ENCODE peak calls at places on chromosome 20, in four cellular contexts. U is mesendoderm, Z is H9, C is trophoblast cell. O is an unnamed sample.

GRCh38 chr20:57857969-57858368 is 148.2 kb upstream of the PMEPA1 start:
- DNase-seq in C (peak), Z (no peak), U (no peak), O (no peak)

GRCh38 chr20:33791959-33792597 is 19.1 kb upstream of the CHMP4B start:
- DNase-seq in Z (peak), C (peak), U (peak), O (peak)

GRCh38 chr20:18391686-18392085 is 75.1 kb downstream of the DZANK1 start:
- DNase-seq in C (no peak), Z (no peak), U (peak), O (no peak)

GRCh38 chr20:18719426-18719825 is 94.2 kb upstream of the SCP2D1 start:
- DNase-seq in U (no peak), C (no peak), Z (no peak), O (peak)

GRCh38 chr20:45358282-45359068 is 4.5 kb upstream of the SYS1 start:
- DNase-seq in C (peak), Z (no peak), U (no peak), O (peak)

GRCh38 chr20:48821261-48821910 is 6.4 kb downstream of the PREX1 start:
- DNase-seq in C (no peak), U (no peak), Z (no peak), O (no peak)

GRCh38 chr20:45008521-45009049 is 42.3 kb downstream of the STK4 start:
- DNase-seq in U (no peak), C (no peak), Z (no peak), O (no peak)

GRCh38 chr20:45969712-45970634 is 2.0 kb downstream of the ZNF335 start:
- DNase-seq in Z (peak), C (peak), U (peak), O (peak)

GRCh38 chr20:19885981-19886665 is 128.1 kb downstream of the RIN2 start:
- DNase-seq in C (peak), U (peak), Z (peak), O (peak)

GRCh38 chr20:62027116-62027515 is 38.6 kb downstream of the TAF4 start:
- DNase-seq in C (no peak), Z (no peak), U (no peak), O (no peak)

DNA sequence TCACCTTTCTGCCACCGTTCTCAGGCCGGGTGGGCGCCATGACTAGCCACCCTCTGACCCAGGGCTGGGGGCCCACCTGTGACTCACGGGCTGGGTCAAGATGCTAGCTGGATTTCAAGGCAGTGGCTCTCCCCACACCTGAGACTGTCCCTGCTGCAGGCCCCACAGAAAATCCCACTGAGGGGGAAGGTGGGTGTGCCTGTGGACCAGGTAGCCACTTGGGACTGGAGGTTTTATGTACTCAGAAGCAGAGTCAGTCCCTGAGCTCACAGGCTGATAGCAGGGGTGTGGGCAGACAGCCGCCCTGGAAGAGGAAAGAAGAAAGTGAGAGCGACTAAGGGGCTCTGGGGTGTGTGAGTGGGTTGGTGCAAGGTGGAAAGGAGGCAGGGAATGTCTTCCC is 23.8 kb upstream of the MYT1 start:
- DNase-seq in Z (no peak), C (no peak), U (no peak), O (no peak)
- H2BK5ac ChIP-seq in Z (no peak), C (no peak), U (no peak), O (no peak)

DNA sequence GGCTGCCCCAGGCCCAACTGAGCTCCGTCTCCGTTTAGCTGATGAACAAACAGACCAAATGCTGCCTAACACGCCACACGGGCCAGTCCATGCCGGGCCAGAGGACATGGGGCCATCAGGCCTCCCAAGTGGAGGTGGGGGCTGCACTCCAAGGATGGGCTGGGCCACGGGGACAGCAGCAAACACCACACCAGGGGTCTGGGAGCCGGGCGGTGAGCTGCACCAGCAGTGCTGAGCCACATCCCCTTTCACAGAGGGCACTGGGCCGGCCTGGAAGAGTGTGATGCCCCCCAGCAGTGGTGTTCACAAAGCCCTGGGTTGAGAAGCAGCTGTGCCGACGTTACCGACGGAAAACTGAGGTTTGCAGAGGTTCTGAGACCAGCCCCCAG is 2.7 kb downstream of the KCNQ2 start:
- DNase-seq in Z (no peak), C (no peak), U (no peak), O (no peak)
- H2BK5ac ChIP-seq in Z (no peak), C (no peak), U (no peak), O (no peak)

DNA sequence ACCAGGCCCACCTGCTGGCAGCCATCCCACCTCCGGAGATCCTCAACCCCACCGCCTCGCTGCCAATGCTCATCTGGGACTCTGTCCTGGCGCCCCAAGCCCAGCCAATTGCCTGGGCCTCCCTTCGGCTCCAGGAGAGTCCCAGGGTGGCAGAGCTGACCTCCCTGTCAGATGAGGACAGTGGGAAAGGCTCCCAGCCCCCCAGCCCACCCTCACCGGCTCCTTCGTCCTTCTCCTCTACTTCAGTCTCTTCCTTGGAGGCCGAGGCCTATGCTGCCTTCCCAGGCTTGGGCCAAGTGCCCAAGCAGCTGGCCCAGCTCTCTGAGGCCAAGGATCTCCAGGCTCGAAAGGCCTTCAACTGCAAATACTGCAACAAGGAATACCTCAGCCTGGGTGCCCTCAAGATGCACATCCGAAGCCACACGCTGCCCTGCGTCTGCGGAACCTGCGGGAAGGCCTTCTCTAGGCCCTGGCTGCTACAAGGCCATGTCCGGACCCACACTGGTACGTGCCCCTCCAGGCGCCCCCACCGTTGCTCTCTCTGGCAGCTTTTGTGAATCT is 1.1 kb downstream of the SNAI1 start:
- DNase-seq in C (peak), U (peak), Z (no peak), O (peak)
- H2BK5ac ChIP-seq in C (peak), U (no peak), Z (no peak), O (no peak)

GRCh38 chr20:4135385-4136077 is 120.2 kb upstream of the RNF24 start:
- DNase-seq in U (peak), C (peak), Z (peak), O (peak)

GRCh38 chr20:4132956-4133355 is 117.6 kb upstream of the RNF24 start:
- DNase-seq in U (no peak), Z (no peak), C (no peak), O (no peak)

GRCh38 chr20:4134355-4134834 is 119.0 kb upstream of the RNF24 start:
- DNase-seq in U (no peak), C (no peak), Z (no peak), O (peak)

GRCh38 chr20:4136078-4136966 is 121.0 kb upstream of the RNF24 start:
- DNase-seq in C (no peak), Z (no peak), U (peak), O (peak)

DNA sequence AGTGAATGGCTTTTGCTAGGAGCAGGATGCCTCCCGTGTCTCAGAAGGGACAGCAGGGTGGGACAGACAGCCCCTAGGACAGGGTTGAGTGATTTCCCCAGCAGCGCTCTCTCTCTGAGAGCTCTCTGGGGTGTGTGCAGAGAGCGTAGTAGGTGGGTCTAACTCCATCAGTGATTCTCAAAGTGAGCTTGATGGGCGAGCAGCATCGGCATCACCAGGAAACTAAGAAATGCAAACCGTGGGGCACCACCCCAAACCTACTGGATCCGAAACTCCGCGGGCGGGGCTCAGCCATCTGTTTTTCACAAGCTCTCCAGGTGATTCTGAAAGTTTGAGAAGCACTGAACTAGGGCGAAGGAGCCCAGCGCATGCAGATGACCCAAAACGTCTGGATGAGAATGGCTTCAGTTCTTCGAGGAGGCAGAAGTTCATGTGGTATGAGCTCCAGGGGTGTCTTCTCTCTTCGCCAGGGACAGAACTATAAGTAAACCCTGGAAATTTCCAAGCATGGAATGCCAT is 119.6 kb upstream of the RNF24 start:
- DNase-seq in Z (no peak), C (no peak), U (no peak), O (no peak)
- H2BK5ac ChIP-seq in Z (no peak), C (no peak), U (peak), O (peak)

DNA sequence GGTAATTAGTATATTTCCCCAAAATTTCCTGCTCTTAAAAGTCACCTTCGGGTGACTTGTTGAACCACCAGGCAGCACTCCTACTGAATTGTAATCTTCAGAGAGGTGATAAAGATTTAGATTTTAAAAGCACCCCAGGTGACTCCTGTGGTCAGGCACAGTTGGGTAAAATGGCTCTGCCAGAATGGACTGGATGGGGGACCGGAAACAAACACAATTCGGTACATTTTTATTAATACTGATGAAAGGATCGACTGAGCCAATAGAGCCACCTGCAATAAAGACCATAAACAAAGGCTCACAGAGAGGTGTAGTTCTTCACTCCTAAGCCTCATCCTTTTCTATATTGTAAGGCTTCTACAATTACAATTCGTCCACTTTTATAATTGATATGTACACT is 19.6 kb upstream of the FAM83C start:
- DNase-seq in Z (no peak), U (no peak), C (no peak), O (no peak)
- H2BK5ac ChIP-seq in Z (no peak), U (no peak), C (no peak), O (peak)

DNA sequence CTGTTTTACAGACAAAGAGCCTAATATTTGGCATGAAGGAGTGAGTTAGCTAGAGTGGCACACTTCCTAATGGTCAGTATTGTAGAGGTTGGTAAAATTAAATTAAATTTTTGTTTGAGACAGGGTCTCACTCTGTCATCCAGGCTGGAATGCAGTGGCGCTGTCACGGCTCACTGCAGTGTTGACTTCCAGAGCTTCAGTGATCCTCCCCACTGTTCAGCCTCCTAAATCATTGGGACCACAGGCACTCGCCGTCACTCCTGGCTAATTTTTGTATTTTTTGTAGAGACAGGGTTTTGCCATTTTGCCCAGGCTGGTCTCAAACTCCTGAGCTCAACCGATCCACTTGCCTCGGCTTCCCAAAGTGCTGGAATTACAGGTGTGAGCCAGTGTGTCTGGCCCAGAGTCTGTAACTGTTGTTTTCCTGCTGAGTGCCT is 70.9 kb downstream of the SCAND1 start:
- DNase-seq in C (no peak), Z (no peak), U (peak), O (no peak)
- H2BK5ac ChIP-seq in C (no peak), Z (no peak), U (no peak), O (peak)

GRCh38 chr20:38167466-38167850 is 2.4 kb upstream of the TGM2 start:
- DNase-seq in Z (no peak), U (no peak), C (no peak), O (no peak)
- H2BK5ac ChIP-seq in Z (no peak), U (no peak), C (peak), O (no peak)

GRCh38 chr20:15673206-15673605 is 900.0 kb downstream of the KIF16B start:
- DNase-seq in Z (no peak), U (no peak), C (peak), O (peak)
- H2BK5ac ChIP-seq in Z (no peak), U (no peak), C (no peak), O (no peak)

GRCh38 chr20:50049442-50050026 is 63.4 kb downstream of the UBE2V1 start:
- DNase-seq in Z (no peak), C (no peak), U (no peak), O (no peak)
- H2BK5ac ChIP-seq in Z (no peak), C (no peak), U (no peak), O (no peak)

O was measured in mesenchymal stem cell.